ENCODE peak calls at places on chromosome 4, in ten cellular contexts. J, D, M, O, V, F, A, I, R and T are unnamed samples.

GRCh38 chr4:82739292-82740190 is 59.1 kb downstream of the SCD5 start:
- DNase-seq in V (peak; percentile 60), D (peak; percentile 23), R (no peak), M (no peak), A (peak; percentile 84), F (peak; percentile 82), O (peak; percentile 52), I (peak; percentile 64), J (peak; percentile 77), T (peak; percentile 87)

GRCh38 chr4:75935628-75936027 is 5.2 kb downstream of the NAAA start:
- DNase-seq in O (no peak), D (no peak), F (no peak), R (no peak), J (no peak), I (no peak), M (no peak), V (no peak), A (no peak), T (no peak)

GRCh38 chr4:72444104-72444503 is 124.9 kb downstream of the ADAMTS3 start:
- DNase-seq in I (no peak), J (no peak), O (no peak), D (no peak), V (no peak), A (no peak), M (no peak), R (no peak), F (no peak), T (no peak)

GRCh38 chr4:106210021-106210420 is 106.0 kb downstream of the TBCK start:
- DNase-seq in V (no peak), D (no peak), O (no peak), J (no peak), F (no peak), R (no peak), A (no peak), I (no peak), M (no peak), T (no peak)

GRCh38 chr4:140344621-140345020 is 28.8 kb upstream of the SCOC start:
- DNase-seq in D (no peak), I (no peak), A (peak; percentile 26), F (no peak), O (no peak), R (peak; percentile 42), M (no peak), J (no peak), V (no peak), T (no peak)

GRCh38 chr4:41359069-41359769 is 102.5 kb downstream of the UCHL1 start:
- DNase-seq in R (no peak), F (no peak), I (no peak), O (no peak), A (peak; percentile 86), D (no peak), J (peak; percentile 71), M (no peak), V (no peak), T (no peak)

GRCh38 chr4:41822326-41822725 is 73.8 kb upstream of the PHOX2B start:
- DNase-seq in M (no peak), O (no peak), D (no peak), R (no peak), I (no peak), A (no peak), V (no peak), J (peak; percentile 45), F (no peak), T (no peak)

GRCh38 chr4:118586357-118586790 is 98.8 kb upstream of the METTL14 start:
- DNase-seq in I (no peak), M (no peak), F (no peak), O (no peak), D (peak; percentile 3), V (no peak), R (no peak), J (no peak), A (no peak), T (no peak)

GRCh38 chr4:151968643-151969042 is 207.8 kb upstream of the GATB start:
- DNase-seq in J (no peak), A (no peak), F (no peak), V (no peak), M (no peak), D (no peak), O (no peak), I (no peak), R (no peak), T (no peak)

GRCh38 chr4:159049780-159050375 is 53.0 kb upstream of the RAPGEF2 start:
- DNase-seq in I (no peak), A (no peak), V (no peak), O (no peak), R (no peak), D (no peak), J (no peak), F (no peak), M (no peak), T (no peak)

GRCh38 chr4:159045321-159045720 is 57.6 kb upstream of the RAPGEF2 start:
- DNase-seq in M (no peak), F (no peak), I (no peak), R (no peak), A (no peak), J (no peak), V (no peak), O (no peak), D (no peak), T (no peak)

GRCh38 chr4:159046683-159047082 is 56.2 kb upstream of the RAPGEF2 start:
- DNase-seq in D (no peak), O (no peak), R (no peak), I (no peak), M (no peak), F (no peak), V (no peak), J (no peak), A (no peak), T (peak; percentile 23)

GRCh38 chr4:159048166-159048886 is 54.6 kb upstream of the RAPGEF2 start:
- DNase-seq in A (peak; percentile 62), I (peak; percentile 70), O (peak; percentile 45), D (peak; percentile 53), V (peak; percentile 72), F (no peak), M (peak; percentile 43), R (peak; percentile 94), J (peak; percentile 48), T (peak; percentile 35)

GRCh38 chr4:159047478-159048165 is 55.3 kb upstream of the RAPGEF2 start:
- DNase-seq in J (no peak), I (no peak), D (no peak), A (peak; percentile 29), V (no peak), M (no peak), R (peak; percentile 92), O (no peak), F (no peak), T (peak; percentile 15)
- H3K4me3 ChIP-seq in J (no peak overlapping the region), I (no peak overlapping the region), D (no peak overlapping the region), A (no peak overlapping the region), V (no peak overlapping the region), M (peak overlapping the region; percentile 32), R (no peak overlapping the region), O (no peak overlapping the region), F (no peak overlapping the region), T (no peak overlapping the region)

DNA sequence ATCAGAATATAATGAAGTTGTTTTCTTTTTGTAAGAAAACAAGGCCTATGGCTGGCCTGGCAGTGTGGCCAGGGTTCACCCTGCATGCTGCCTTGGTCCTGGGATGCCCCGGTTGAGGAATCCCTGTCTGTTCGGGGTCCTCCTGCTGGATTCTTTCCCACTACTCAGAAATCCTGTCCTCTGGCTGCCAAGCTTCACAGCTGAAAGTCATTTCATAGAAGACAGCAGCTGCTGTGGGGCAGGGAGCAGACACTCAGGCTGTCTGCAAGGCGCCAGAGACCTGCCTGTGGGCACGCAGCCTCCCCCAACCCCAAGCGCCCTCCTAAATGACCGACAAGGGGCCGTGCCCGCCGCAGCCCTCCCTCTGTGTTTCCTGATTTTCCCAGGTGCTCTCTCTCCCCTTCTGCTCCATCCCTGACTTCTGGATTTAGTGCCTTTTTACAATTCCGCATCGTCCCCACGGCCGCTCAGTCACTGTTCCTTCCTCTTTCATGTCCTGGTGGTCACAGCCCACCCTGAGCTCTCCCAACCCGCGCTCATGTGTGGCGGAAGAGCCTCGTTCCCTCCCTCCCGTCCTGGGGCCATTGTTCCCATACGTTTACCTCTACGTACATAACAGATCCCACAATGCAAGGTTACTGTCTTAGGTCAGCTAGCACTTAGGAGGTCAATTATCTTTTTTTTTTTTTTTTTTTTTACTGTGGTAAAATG is 27.5 kb downstream of the ZFYVE28 start:
- DNase-seq in A (no peak), D (no peak), F (no peak), M (no peak), O (no peak), V (no peak), J (peak; percentile 80), R (no peak), I (peak; percentile 33), T (no peak)
- H3K4me3 ChIP-seq in A (no peak overlapping the region), D (no peak overlapping the region), F (no peak overlapping the region), M (no peak overlapping the region), O (no peak overlapping the region), V (no peak overlapping the region), J (no peak overlapping the region), R (no peak overlapping the region), I (no peak overlapping the region), T (no peak overlapping the region)

DNA sequence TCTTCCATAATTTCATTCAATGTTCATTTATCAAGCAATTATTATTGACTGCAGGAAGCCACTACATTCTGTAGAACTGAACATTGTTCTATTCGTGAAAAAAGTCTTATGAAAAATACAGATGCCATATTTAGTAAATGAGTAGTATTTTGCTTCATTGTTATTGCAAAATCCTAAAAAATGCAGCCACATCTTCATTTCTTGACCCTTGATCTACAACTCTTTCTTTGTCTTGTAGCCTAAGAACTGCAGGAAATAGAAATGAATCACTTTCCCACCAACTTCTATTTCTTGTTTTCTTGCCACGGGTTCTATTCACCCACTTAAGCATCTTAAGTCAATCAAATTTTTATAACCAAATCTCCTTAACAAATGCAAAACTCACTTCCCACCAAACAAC is 63.3 kb downstream of the KCNIP4 start:
- DNase-seq in O (no peak), D (peak; percentile 62), J (no peak), M (no peak), R (peak; percentile 69), V (peak; percentile 29), F (no peak), A (no peak), I (no peak), T (no peak)
- H3K4me3 ChIP-seq in O (no peak overlapping the region), D (no peak overlapping the region), J (no peak overlapping the region), M (no peak overlapping the region), R (no peak overlapping the region), V (no peak overlapping the region), F (no peak overlapping the region), A (no peak overlapping the region), I (no peak overlapping the region), T (no peak overlapping the region)

DNA sequence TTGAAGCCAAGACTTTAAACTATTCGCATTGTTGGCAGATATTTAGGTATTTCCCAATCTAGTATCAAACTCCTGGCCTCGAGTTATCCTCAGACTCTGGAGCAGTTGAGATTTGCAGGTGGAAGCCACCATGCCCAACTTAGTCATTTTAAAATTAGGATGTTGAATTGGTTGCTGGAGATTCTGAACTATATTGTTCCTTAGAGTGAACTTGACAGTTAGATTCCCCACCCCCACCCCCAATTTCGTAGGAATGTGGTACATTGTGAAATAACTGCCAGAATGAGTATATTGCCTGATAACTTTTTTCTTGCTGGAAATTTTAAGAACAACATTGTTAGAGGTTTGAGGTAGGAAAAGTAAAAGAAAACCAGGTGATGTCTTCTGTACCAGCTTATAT is 2.3 kb downstream of the NOCT start:
- DNase-seq in O (no peak), V (no peak), J (no peak), M (no peak), R (peak; percentile 30), I (no peak), A (no peak), D (no peak), F (no peak), T (no peak)
- H3K4me3 ChIP-seq in O (no peak overlapping the region), V (no peak overlapping the region), J (no peak overlapping the region), M (peak overlapping the region; percentile 31), R (peak overlapping the region; percentile 28), I (no peak overlapping the region), A (no peak overlapping the region), D (no peak overlapping the region), F (peak overlapping the region; percentile 25), T (peak overlapping the region; percentile 20)